ENCODE peak calls at places on chromosomes 12 and 14, in eight cellular contexts. J is fibroblast of lung, Y is mammary epithelial cell, H is esophagus squamous epithelium, A is PC-3, D is neural progenitor cell, X is upper lobe of left lung, M is cardiac muscle cell. P is an unnamed sample.

GRCh38 chr12:116372815-116373214 is 95.3 kb upstream of the MED13L start:
- DNase-seq in J (peak), Y (no peak), H (no peak), A (no peak), D (no peak), X (no peak), M (peak), P (no peak)

GRCh38 chr14:47278233-47278842 is 397.1 kb downstream of the MDGA2 start:
- DNase-seq in J (peak), Y (peak), H (no peak), A (peak), D (peak), X (peak), M (peak), P (peak)

GRCh38 chr14:81062816-81063215 is 107.4 kb downstream of the TSHR start:
- DNase-seq in J (no peak), Y (peak), H (no peak), A (peak), D (peak), X (no peak), M (no peak), P (peak)

GRCh38 chr12:18457362-18457761 is 196.0 kb downstream of the PIK3C2G start:
- DNase-seq in J (no peak), Y (no peak), H (no peak), A (no peak), D (no peak), X (no peak), M (no peak), P (no peak)

GRCh38 chr14:105055736-105056302 is 9.4 kb downstream of the GPR132 start:
- DNase-seq in J (no peak), Y (no peak), H (no peak), A (no peak), D (no peak), X (no peak), M (no peak), P (no peak)

GRCh38 chr14:69716483-69717187 is 50.3 kb upstream of the SRSF5 start:
- DNase-seq in J (peak), Y (peak), H (no peak), A (peak), D (no peak), X (peak), M (peak), P (peak)

GRCh38 chr12:11719678-11720099 is 70.2 kb downstream of the ETV6 start:
- DNase-seq in J (peak), Y (peak), H (no peak), A (peak), D (no peak), X (peak), M (peak), P (peak)

GRCh38 chr12:107351716-107352115 is 258.4 kb upstream of the CRY1 start:
- DNase-seq in J (no peak), Y (peak), H (no peak), A (peak), D (no peak), X (no peak), M (no peak), P (no peak)

GRCh38 chr12:118237908-118238307 is 102.0 kb downstream of the PEBP1 start:
- DNase-seq in J (no peak), Y (peak), H (no peak), A (peak), D (no peak), X (no peak), M (peak), P (no peak)

GRCh38 chr14:101084436-101084826 is 180.9 kb upstream of the RTL1 start:
- DNase-seq in J (no peak), Y (no peak), H (no peak), A (no peak), D (no peak), X (no peak), M (no peak), P (no peak)

GRCh38 chr12:91556909-91557308 is 374.3 kb upstream of the DCN start:
- DNase-seq in J (no peak), Y (no peak), H (no peak), A (no peak), D (peak), X (no peak), M (no peak), P (no peak)

GRCh38 chr12:52023182-52023975 is 16.6 kb downstream of the TAMALIN start:
- DNase-seq in J (peak), Y (peak), H (no peak), A (peak), D (peak), X (peak), M (peak), P (peak)

GRCh38 chr12:120842595-120842994 is 61.6 kb downstream of the SPPL3 start:
- DNase-seq in J (no peak), Y (no peak), H (no peak), A (no peak), D (peak), X (no peak), M (no peak), P (no peak)

GRCh38 chr12:120286768-120287490 is 4.8 kb downstream of the RNU4-2 start:
- DNase-seq in J (no peak), Y (peak), H (no peak), A (peak), D (no peak), X (no peak), M (no peak), P (peak)

GRCh38 chr14:103156733-103157411 is 33.6 kb downstream of the TNFAIP2 start:
- DNase-seq in J (no peak), Y (no peak), H (no peak), A (no peak), D (no peak), X (no peak), M (no peak), P (peak)

GRCh38 chr14:70782361-70782760 is 27.0 kb downstream of the MAP3K9 start:
- DNase-seq in J (no peak), Y (peak), H (no peak), A (peak), D (no peak), X (peak), M (no peak), P (no peak)

GRCh38 chr12:1836241-1836803 is 16.0 kb downstream of the LRTM2 start:
- DNase-seq in J (no peak), Y (no peak), H (no peak), A (no peak), D (no peak), X (no peak), M (no peak), P (no peak)

GRCh38 chr12:1536817-1537216 is 57.6 kb downstream of the FBXL14 start:
- DNase-seq in J (no peak), Y (no peak), H (no peak), A (no peak), D (no peak), X (no peak), M (no peak), P (no peak)

GRCh38 chr12:53696285-53696654 is 20.4 kb upstream of the ATP5MC2 start:
- DNase-seq in J (peak), Y (peak), H (no peak), A (peak), D (peak), X (peak), M (peak), P (peak)

GRCh38 chr14:23321572-23322547 is 603 bp downstream of the PABPN1 start:
- DNase-seq in J (peak), Y (peak), H (no peak), A (peak), D (peak), X (peak), M (peak), P (peak)

GRCh38 chr12:85835417-85835809 is 796 bp downstream of the RASSF9 start:
- DNase-seq in J (peak), Y (peak), H (no peak), A (peak), D (peak), X (no peak), M (peak), P (peak)

GRCh38 chr12:64404470-64405446 is 566 bp downstream of the XPOT start:
- DNase-seq in J (peak), Y (peak), H (peak), A (peak), D (no peak), X (peak), M (peak), P (peak)

GRCh38 chr12:81992461-81992860 is 233.3 kb upstream of the PPFIA2 start:
- DNase-seq in J (no peak), Y (no peak), H (no peak), A (no peak), D (peak), X (peak), M (peak), P (peak)

GRCh38 chr12:92810370-92810769 is 107.6 kb downstream of the PLEKHG7 start:
- DNase-seq in J (no peak), Y (no peak), H (no peak), A (no peak), D (no peak), X (no peak), M (no peak), P (no peak)

GRCh38 chr12:121218588-121219352 is 8.8 kb downstream of the P2RX4 start:
- DNase-seq in J (no peak), Y (no peak), H (no peak), A (no peak), D (no peak), X (no peak), M (no peak), P (no peak)

GRCh38 chr12:6434205-6435180 is 10.3 kb upstream of the CD27 start:
- DNase-seq in J (peak), Y (no peak), H (no peak), A (no peak), D (no peak), X (no peak), M (no peak), P (no peak)

GRCh38 chr12:1619599-1619998 is 9.4 kb upstream of the WNT5B start:
- DNase-seq in J (no peak), Y (no peak), H (no peak), A (no peak), D (no peak), X (peak), M (peak), P (no peak)

GRCh38 chr12:39012870-39013269 is 107.5 kb upstream of the CPNE8 start:
- DNase-seq in J (no peak), Y (peak), H (no peak), A (peak), D (no peak), X (no peak), M (no peak), P (peak)

GRCh38 chr12:27426743-27427142 is 19.8 kb upstream of the SMCO2 start:
- DNase-seq in J (no peak), Y (no peak), H (no peak), A (no peak), D (no peak), X (no peak), M (no peak), P (no peak)

GRCh38 chr14:68512088-68512487 is 280.8 kb downstream of the ZFP36L1 start:
- DNase-seq in J (peak), Y (no peak), H (no peak), A (no peak), D (no peak), X (no peak), M (peak), P (no peak)

GRCh38 chr14:64388533-64389243 is 535 bp downstream of the MTHFD1 start:
- DNase-seq in J (peak), Y (peak), H (no peak), A (peak), D (peak), X (peak), M (peak), P (peak)

GRCh38 chr12:26112703-26113147 is 12.1 kb downstream of the BHLHE41 start:
- DNase-seq in J (no peak), Y (no peak), H (no peak), A (peak), D (peak), X (no peak), M (no peak), P (peak)

GRCh38 chr12:109448272-109448671 is 28.8 kb downstream of the KCTD10 start:
- DNase-seq in J (no peak), Y (no peak), H (no peak), A (no peak), D (no peak), X (no peak), M (no peak), P (no peak)

GRCh38 chr12:114851981-114852380 is 168.0 kb upstream of the TBX3 start:
- DNase-seq in J (no peak), Y (no peak), H (no peak), A (no peak), D (no peak), X (no peak), M (peak), P (no peak)

GRCh38 chr14:49895480-49895879 is 2.6 kb downstream of the ARF6 start:
- DNase-seq in J (no peak), Y (peak), H (no peak), A (peak), D (no peak), X (no peak), M (no peak), P (no peak)
- H3K27ac ChIP-seq in J (peak), Y (peak), H (peak), A (peak), D (no peak), X (peak), M (no peak), P (no peak)

GRCh38 chr12:113260127-113260526 is 38.9 kb downstream of the TPCN1 start:
- DNase-seq in J (no peak), Y (no peak), H (no peak), A (no peak), D (no peak), X (no peak), M (no peak), P (no peak)

GRCh38 chr12:113260636-113261300 is 39.5 kb downstream of the TPCN1 start:
- DNase-seq in J (no peak), Y (no peak), H (no peak), A (no peak), D (no peak), X (no peak), M (no peak), P (no peak)

GRCh38 chr12:113262710-113263109 is 41.4 kb downstream of the TPCN1 start:
- DNase-seq in J (peak), Y (no peak), H (no peak), A (no peak), D (no peak), X (no peak), M (peak), P (no peak)

GRCh38 chr12:113263431-113263963 is 42.2 kb downstream of the TPCN1 start:
- DNase-seq in J (no peak), Y (no peak), H (no peak), A (no peak), D (no peak), X (no peak), M (no peak), P (no peak)

GRCh38 chr12:113261847-113262470 is 40.7 kb downstream of the TPCN1 start:
- DNase-seq in J (peak), Y (no peak), H (no peak), A (no peak), D (no peak), X (no peak), M (peak), P (no peak)
- H3K27ac ChIP-seq in J (no peak), Y (no peak), H (no peak), A (no peak), D (no peak), X (peak), M (no peak), P (no peak)

GRCh38 chr12:96257550-96258392 is 63.6 kb downstream of the ELK3 start:
- DNase-seq in J (peak), Y (no peak), H (no peak), A (no peak), D (no peak), X (no peak), M (peak), P (no peak)

GRCh38 chr12:96258451-96258933 is 64.3 kb downstream of the ELK3 start:
- DNase-seq in J (peak), Y (peak), H (no peak), A (no peak), D (peak), X (no peak), M (peak), P (peak)

GRCh38 chr12:96250119-96250685 is 56.0 kb downstream of the ELK3 start:
- DNase-seq in J (no peak), Y (no peak), H (no peak), A (no peak), D (no peak), X (no peak), M (no peak), P (no peak)

GRCh38 chr12:96256672-96257361 is 62.6 kb downstream of the ELK3 start:
- DNase-seq in J (no peak), Y (no peak), H (no peak), A (no peak), D (no peak), X (no peak), M (no peak), P (peak)

DNA sequence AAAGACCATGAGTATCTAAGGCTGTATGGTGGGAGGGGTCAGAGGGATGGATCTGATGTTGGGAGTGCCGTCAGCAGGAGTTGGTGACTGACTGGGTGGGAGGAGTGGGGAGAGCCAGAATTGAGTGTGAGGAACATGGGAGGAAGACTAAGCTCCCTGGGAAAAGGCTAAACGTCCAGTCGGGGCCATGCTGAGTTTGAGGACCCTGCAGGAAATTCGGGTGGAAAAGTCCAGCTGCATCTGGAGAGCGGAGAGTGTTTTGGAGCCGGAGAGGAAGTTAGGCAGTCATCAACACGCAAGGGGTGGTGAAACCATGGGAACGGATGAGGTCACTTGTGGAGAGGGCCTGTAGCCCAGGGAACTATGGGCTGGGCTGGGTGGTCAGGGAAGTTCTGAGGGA is 60.9 kb downstream of the ELK3 start:
- DNase-seq in J (peak), Y (no peak), H (no peak), A (no peak), D (no peak), X (peak), M (peak), P (peak)
- H3K27ac ChIP-seq in J (peak), Y (no peak), H (no peak), A (no peak), D (no peak), X (peak), M (no peak), P (no peak)

GRCh38 chr12:122947352-122947792 is 18.9 kb downstream of the ABCB9 start:
- DNase-seq in J (no peak), Y (no peak), H (no peak), A (no peak), D (no peak), X (peak), M (no peak), P (no peak)

GRCh38 chr12:122945047-122945592 is 21.1 kb downstream of the ABCB9 start:
- DNase-seq in J (no peak), Y (no peak), H (no peak), A (no peak), D (no peak), X (no peak), M (no peak), P (no peak)

GRCh38 chr12:122944588-122944987 is 21.7 kb downstream of the ABCB9 start:
- DNase-seq in J (peak), Y (peak), H (no peak), A (peak), D (no peak), X (no peak), M (peak), P (no peak)

GRCh38 chr12:122948605-122949004 is 17.7 kb downstream of the ABCB9 start:
- DNase-seq in J (no peak), Y (no peak), H (no peak), A (no peak), D (no peak), X (no peak), M (no peak), P (no peak)

GRCh38 chr12:122946690-122947271 is 19.5 kb downstream of the ABCB9 start:
- DNase-seq in J (peak), Y (peak), H (peak), A (peak), D (peak), X (peak), M (peak), P (peak)
- H3K27ac ChIP-seq in J (peak), Y (peak), H (peak), A (peak), D (no peak), X (peak), M (no peak), P (no peak)

GRCh38 chr12:69404851-69405365 is 45.4 kb downstream of the YEATS4 start:
- DNase-seq in J (no peak), Y (no peak), H (no peak), A (no peak), D (no peak), X (no peak), M (no peak), P (no peak)
- H3K27ac ChIP-seq in J (no peak), Y (no peak), H (no peak), A (no peak), D (no peak), X (no peak), M (no peak), P (no peak)

GRCh38 chr14:53367631-53368030 is 214.5 kb upstream of the DDHD1 start:
- DNase-seq in J (peak), Y (no peak), H (no peak), A (no peak), D (no peak), X (no peak), M (peak), P (no peak)
- H3K27ac ChIP-seq in J (peak), Y (no peak), H (no peak), A (no peak), D (no peak), X (peak), M (no peak), P (no peak)

DNA sequence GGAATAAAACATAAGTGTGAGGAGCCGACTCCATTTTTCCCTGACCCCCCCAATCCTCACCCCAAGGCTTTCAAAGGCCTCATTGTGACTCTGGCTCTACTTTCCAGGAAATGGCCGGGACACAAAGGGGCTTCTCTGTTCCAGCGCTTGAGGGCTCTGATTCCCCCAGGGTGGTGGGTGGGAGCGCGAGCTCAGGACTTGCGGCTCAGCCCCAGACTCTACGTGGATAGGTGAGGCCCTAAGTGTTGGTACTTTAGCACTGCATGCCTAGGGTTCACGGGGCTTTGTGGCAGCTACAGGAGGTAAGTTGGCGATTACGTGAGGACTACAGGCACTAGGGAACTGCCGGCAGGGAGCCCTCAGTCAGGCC is 547 bp downstream of the CNPY2 start:
- DNase-seq in J (no peak), Y (no peak), H (no peak), A (no peak), D (peak), X (no peak), M (no peak), P (peak)
- H3K27ac ChIP-seq in J (peak), Y (peak), H (peak), A (peak), D (peak), X (peak), M (peak), P (no peak)

DNA sequence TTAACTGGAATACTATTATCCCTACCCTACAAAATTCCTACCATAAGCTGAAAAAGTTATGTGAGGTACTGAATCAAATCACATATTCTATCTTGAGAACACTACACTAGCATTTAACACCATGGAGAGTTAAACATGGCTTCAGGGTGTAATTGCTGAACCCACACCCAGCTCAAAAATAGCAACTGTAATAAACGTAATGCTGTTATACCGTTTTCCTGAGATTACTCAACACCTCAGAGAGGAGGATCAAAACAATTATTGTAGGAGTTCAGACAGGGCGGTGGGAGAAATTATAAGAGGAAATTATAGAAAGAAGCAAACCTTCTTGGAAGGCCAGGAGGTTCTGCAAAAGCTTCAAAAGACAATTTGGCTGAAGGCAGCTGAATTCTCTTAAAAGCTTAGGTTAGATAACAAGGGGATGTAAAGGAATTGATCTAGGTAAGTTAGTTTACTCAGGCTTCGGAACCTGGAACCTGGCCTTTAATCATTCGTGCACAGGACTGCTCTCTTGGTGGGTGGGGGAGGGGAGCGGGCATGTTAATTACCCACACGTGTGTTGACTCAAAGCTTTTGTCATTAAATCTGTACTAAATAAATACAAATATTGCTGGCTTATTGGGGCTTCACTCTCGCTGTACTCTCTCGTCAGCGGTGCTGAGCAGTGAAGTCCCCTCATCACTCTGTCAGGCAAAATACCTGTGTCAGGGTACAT is 12.1 kb upstream of the IPO8 start:
- DNase-seq in J (no peak), Y (no peak), H (no peak), A (no peak), D (no peak), X (no peak), M (no peak), P (no peak)
- H3K27ac ChIP-seq in J (no peak), Y (no peak), H (no peak), A (no peak), D (no peak), X (no peak), M (no peak), P (no peak)